ENCODE peak calls at places on chromosomes 16 and 17, in five cellular contexts. L, B, Y, U and X are unnamed samples.
A peak's percentile ranks its signal among the peaks of the same experiment; 100 is the strongest.

GRCh38 chr17:7220593-7221280 is 999 bp downstream of the ACADVL start:
- DNase-seq in L (peak; percentile 54), B (peak; percentile 65), Y (peak; percentile 71), U (no peak), X (no peak)

GRCh38 chr16:56950881-56951771 is 10.6 kb upstream of the CETP start:
- DNase-seq in L (peak; percentile 77), B (no peak), Y (peak; percentile 70), U (peak; percentile 23), X (no peak)

GRCh38 chr17:29557085-29557697 is 9.6 kb downstream of the ABHD15 start:
- DNase-seq in L (no peak), B (no peak), Y (peak; percentile 54), U (no peak), X (no peak)

GRCh38 chr16:1019234-1019933 is 37.8 kb downstream of the SOX8 start:
- DNase-seq in L (peak; percentile 92), B (peak; percentile 62), Y (peak; percentile 69), U (peak; percentile 65), X (peak; percentile 69)

GRCh38 chr16:60645541-60645940 is 1390.7 kb downstream of the CDH8 start:
- DNase-seq in L (no peak), B (no peak), Y (no peak), U (no peak), X (no peak)

GRCh38 chr17:69763503-69763902 is 311.5 kb upstream of the KCNJ16 start:
- DNase-seq in L (no peak), B (no peak), Y (peak; percentile 29), U (no peak), X (no peak)

GRCh38 chr16:87115646-87116045 is 201.5 kb downstream of the C16orf95 start:
- DNase-seq in L (no peak), B (no peak), Y (no peak), U (no peak), X (no peak)

GRCh38 chr17:76872221-76872873 is 4.1 kb downstream of the MGAT5B start:
- DNase-seq in L (no peak), B (no peak), Y (peak; percentile 93), U (no peak), X (no peak)

GRCh38 chr17:10733666-10734065 is 3.8 kb upstream of the TMEM220 start:
- DNase-seq in L (no peak), B (no peak), Y (no peak), U (no peak), X (peak; percentile 56)

DNA sequence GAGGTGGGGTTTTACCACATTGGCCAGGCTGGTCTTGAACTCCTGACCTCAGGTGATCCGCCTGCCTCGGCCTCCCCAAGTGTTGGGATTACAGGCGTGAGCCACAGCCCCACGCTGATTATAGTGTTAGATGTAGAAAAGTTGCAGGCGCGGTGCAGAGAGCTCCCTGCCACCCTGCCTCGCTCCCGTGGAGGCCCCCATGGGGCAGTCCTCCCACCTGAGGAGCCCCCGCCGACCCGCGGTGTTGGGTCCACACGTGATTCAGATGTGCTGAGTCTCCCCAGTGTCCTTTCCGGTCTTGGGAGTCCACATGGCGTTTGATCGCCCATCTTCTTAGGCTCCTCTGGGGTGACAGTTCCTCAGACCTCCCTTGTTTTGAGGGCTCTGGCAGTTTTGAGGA is 5.2 kb upstream of the RPL13 start:
- DNase-seq in L (no peak), B (no peak), Y (no peak), U (no peak), X (no peak)
- H3K36me3 ChIP-seq in L (no peaks in the 10 kb centered on the region), B (peaks cover 11% of the 10 kb centered on the region), Y (peaks cover 27% of the 10 kb centered on the region), U (peaks cover 67% of the 10 kb centered on the region), X (peaks cover 56% of the 10 kb centered on the region)

GRCh38 chr16:58024347-58024672 is 1.2 kb upstream of the MMP15 start:
- DNase-seq in L (no peak), B (no peak), Y (no peak), U (peak; percentile 19), X (no peak)

GRCh38 chr16:58019866-58020538 is 5.6 kb upstream of the MMP15 start:
- DNase-seq in L (no peak), B (no peak), Y (no peak), U (peak; percentile 4), X (no peak)

GRCh38 chr16:58020628-58021521 is 4.7 kb upstream of the MMP15 start:
- DNase-seq in L (peak; percentile 69), B (peak; percentile 54), Y (peak; percentile 59), U (peak; percentile 59), X (no peak)

GRCh38 chr16:58022601-58023371 is 2.8 kb upstream of the MMP15 start:
- DNase-seq in L (no peak), B (peak; percentile 60), Y (peak; percentile 82), U (peak; percentile 81), X (no peak)

DNA sequence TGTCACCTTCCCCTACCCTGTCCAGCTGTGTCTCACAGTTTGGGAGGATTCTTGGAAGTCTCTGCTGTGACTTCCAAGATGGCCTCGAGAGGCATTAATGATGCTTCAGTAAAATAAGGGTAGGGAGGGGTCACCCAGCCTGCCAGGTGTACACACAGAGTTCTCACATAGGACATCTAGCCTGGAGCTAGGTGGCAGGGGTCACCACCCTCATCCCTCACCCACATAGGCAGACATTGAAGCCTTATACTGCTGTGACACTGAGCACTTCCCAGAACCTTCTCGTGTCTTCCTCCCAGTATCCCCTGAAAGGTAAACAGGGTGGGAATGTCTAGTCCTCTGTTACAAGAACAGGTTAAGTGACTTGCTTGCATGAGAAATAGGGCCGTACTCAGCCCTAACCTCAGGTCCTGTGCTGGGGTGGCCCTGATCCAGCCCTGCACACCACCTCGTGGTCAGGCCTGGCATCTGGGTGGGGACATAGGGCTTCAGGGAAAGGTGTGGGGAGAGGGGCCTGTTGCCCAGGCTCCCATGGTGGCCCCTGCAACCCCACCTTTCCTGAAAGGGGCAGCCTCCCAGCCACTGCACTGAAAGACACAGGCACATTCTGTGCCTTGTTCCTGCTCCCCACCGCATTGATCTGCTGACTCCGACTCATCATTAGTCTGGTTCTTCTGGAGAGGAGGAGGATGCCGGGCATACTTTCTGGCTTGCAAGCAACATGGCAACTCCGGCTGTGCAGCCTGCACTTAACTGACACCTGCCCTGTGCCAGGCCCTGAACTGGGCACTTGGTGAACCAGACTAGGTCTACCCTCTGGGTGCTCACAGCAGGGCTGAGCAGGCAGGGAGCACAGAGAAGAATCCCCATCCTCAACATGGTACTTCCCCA is 3.6 kb upstream of the MMP15 start:
- DNase-seq in L (no peak), B (no peak), Y (peak; percentile 22), U (peak; percentile 11), X (no peak)
- H3K4me1 ChIP-seq in L (peaks cover 7% of the 10 kb centered on the region), B (peaks cover 14% of the 10 kb centered on the region), Y (peaks cover 28% of the 10 kb centered on the region), U (peaks cover 65% of the 10 kb centered on the region), X (peaks cover 53% of the 10 kb centered on the region)

DNA sequence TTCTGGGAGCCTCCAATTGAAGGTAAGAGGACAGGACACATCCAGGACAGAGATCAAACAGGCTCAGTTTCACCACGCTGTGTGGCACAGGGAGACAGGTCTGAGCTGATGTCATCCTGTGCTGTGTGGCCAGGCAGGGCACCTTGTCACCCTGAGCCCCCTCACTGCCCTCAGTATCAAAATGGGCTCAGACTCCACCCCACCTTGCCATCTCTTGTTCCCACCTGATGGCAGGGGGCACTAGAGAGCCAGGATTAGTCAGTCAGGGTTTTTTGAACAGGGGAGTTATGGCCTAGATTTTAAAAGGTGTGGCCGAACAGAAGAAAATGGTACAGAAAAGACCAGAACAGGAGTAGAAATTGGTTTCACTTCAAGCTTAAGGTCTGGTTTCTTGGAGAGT is 2.6 kb downstream of the KAT2A start:
- DNase-seq in L (peak; percentile 44), B (no peak), Y (peak; percentile 32), U (no peak), X (no peak)
- H3K36me3 ChIP-seq in L (no peaks in the 10 kb centered on the region), B (no peaks in the 10 kb centered on the region), Y (peaks cover 10% of the 10 kb centered on the region), U (peaks cover 43% of the 10 kb centered on the region), X (peaks cover 20% of the 10 kb centered on the region)

GRCh38 chr16:17347624-17348023 is 123.1 kb downstream of the XYLT1 start:
- DNase-seq in L (no peak), B (no peak), Y (no peak), U (peak; percentile 53), X (no peak)

GRCh38 chr16:17350212-17350611 is 120.5 kb downstream of the XYLT1 start:
- DNase-seq in L (no peak), B (no peak), Y (no peak), U (no peak), X (no peak)

GRCh38 chr16:17348042-17348783 is 122.5 kb downstream of the XYLT1 start:
- DNase-seq in L (no peak), B (no peak), Y (no peak), U (no peak), X (no peak)

GRCh38 chr16:17346774-17347569 is 123.8 kb downstream of the XYLT1 start:
- DNase-seq in L (no peak), B (no peak), Y (no peak), U (no peak), X (no peak)

DNA sequence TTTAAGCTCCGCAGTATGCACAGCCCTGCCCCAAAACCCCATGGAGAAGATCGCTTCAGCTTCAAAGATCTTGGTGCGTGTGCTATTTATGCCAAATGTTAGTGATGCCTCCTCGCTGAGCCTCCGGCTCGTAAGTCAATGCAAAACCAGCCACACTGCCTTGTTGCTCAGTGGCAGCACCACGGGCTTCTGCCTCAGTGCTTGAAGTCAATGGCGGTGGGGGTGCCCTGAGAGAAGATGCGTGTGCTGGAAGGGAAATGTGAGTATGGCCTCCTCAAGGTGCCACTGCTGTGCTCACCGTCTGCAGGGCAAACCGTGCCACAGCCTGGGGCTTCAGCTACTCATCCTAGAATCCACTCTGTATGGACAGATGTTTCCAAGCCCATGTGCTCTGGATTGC is 121.9 kb downstream of the XYLT1 start:
- DNase-seq in L (no peak), B (no peak), Y (no peak), U (no peak), X (no peak)
- H3K4me1 ChIP-seq in L (peaks cover 3% of the 10 kb centered on the region), B (peaks cover 10% of the 10 kb centered on the region), Y (peaks cover 11% of the 10 kb centered on the region), U (peaks cover 44% of the 10 kb centered on the region), X (peaks cover 40% of the 10 kb centered on the region)